ENCODE peak calls at places on chromosomes 16 and 17, in nine cellular contexts. G, Y, S, C, J, U, F, A and K are unnamed samples.

GRCh38 chr17:30831257-30831656 is 509 bp upstream of the ATAD5 start:
- DNase-seq in G (peak; percentile 38), Y (no peak), S (no peak), C (no peak), J (peak; percentile 25), U (no peak), F (no peak), A (peak; percentile 20), K (no peak)

GRCh38 chr16:67425581-67425980 is 5.3 kb upstream of the HSD11B2 start:
- DNase-seq in G (no peak), Y (no peak), S (no peak), C (no peak), J (no peak), U (no peak), F (no peak), A (no peak), K (no peak)

GRCh38 chr17:17693253-17693954 is 12.1 kb downstream of the RAI1 start:
- DNase-seq in G (no peak), Y (peak; percentile 64), S (no peak), C (peak; percentile 82), J (no peak), U (peak; percentile 56), F (no peak), A (peak; percentile 48), K (peak; percentile 54)

GRCh38 chr16:82464192-82464591 is 162.6 kb upstream of the CDH13 start:
- DNase-seq in G (no peak), Y (no peak), S (no peak), C (no peak), J (no peak), U (no peak), F (no peak), A (no peak), K (no peak)

GRCh38 chr16:86996081-86996480 is 321.1 kb downstream of the C16orf95 start:
- DNase-seq in G (no peak), Y (no peak), S (no peak), C (no peak), J (no peak), U (no peak), F (no peak), A (no peak), K (no peak)

GRCh38 chr17:40553694-40554534 is 11.4 kb downstream of the CCR7 start:
- DNase-seq in G (peak; percentile 80), Y (no peak), S (peak; percentile 51), C (peak; percentile 71), J (peak; percentile 78), U (no peak), F (peak; percentile 66), A (peak; percentile 61), K (no peak)

GRCh38 chr16:19809693-19810092 is 75.0 kb downstream of the GPRC5B start:
- DNase-seq in G (no peak), Y (no peak), S (no peak), C (no peak), J (no peak), U (no peak), F (no peak), A (no peak), K (no peak)

GRCh38 chr17:15502315-15503112 is 35.1 kb upstream of the CDRT4 start:
- DNase-seq in G (peak; percentile 96), Y (peak; percentile 74), S (peak; percentile 81), C (peak; percentile 92), J (peak; percentile 94), U (peak; percentile 87), F (peak; percentile 90), A (peak; percentile 91), K (peak; percentile 84)

GRCh38 chr17:27285501-27285900 is 8.4 kb upstream of the WSB1 start:
- DNase-seq in G (no peak), Y (no peak), S (no peak), C (no peak), J (no peak), U (no peak), F (no peak), A (no peak), K (no peak)

GRCh38 chr16:6605490-6605889 is 727.2 kb upstream of the RBFOX1 start:
- DNase-seq in G (no peak), Y (no peak), S (no peak), C (no peak), J (no peak), U (no peak), F (no peak), A (no peak), K (no peak)

GRCh38 chr17:19448341-19449268 is 37.6 kb downstream of the RNF112 start:
- DNase-seq in G (peak; percentile 96), Y (peak; percentile 7), S (peak; percentile 87), C (peak; percentile 82), J (peak; percentile 99), U (no peak), F (no peak), A (peak; percentile 98), K (no peak)

GRCh38 chr17:81457917-81458555 is 54.6 kb downstream of the ACTG1 start:
- DNase-seq in G (no peak), Y (no peak), S (no peak), C (no peak), J (no peak), U (no peak), F (no peak), A (no peak), K (no peak)

GRCh38 chr17:78541488-78542237 is 35.5 kb downstream of the DNAH17 start:
- DNase-seq in G (peak; percentile 64), Y (peak; percentile 52), S (no peak), C (no peak), J (peak; percentile 11), U (no peak), F (no peak), A (peak; percentile 15), K (no peak)

GRCh38 chr16:49953090-49953489 is 71.9 kb upstream of the CNEP1R1 start:
- DNase-seq in G (no peak), Y (no peak), S (no peak), C (no peak), J (no peak), U (no peak), F (no peak), A (no peak), K (no peak)

GRCh38 chr16:10575506-10576130 is 4.8 kb downstream of the EMP2 start:
- DNase-seq in G (no peak), Y (no peak), S (no peak), C (no peak), J (peak; percentile 52), U (no peak), F (no peak), A (peak; percentile 34), K (no peak)

GRCh38 chr17:35002876-35003551 is 22.7 kb downstream of the LIG3 start:
- DNase-seq in G (peak; percentile 30), Y (no peak), S (no peak), C (no peak), J (peak; percentile 38), U (no peak), F (no peak), A (peak; percentile 66), K (no peak)

GRCh38 chr16:82368041-82368440 is 198.0 kb upstream of the MPHOSPH6 start:
- DNase-seq in G (peak; percentile 38), Y (peak; percentile 24), S (no peak), C (peak; percentile 62), J (peak; percentile 26), U (peak; percentile 12), F (no peak), A (peak; percentile 23), K (no peak)

GRCh38 chr16:654034-654433 is 4.9 kb downstream of the WDR90 start:
- DNase-seq in G (no peak), Y (no peak), S (no peak), C (no peak), J (no peak), U (no peak), F (no peak), A (no peak), K (no peak)

GRCh38 chr17:40530988-40531971 is 29.9 kb upstream of the TNS4 start:
- DNase-seq in G (no peak), Y (no peak), S (no peak), C (no peak), J (no peak), U (no peak), F (peak; percentile 8), A (no peak), K (no peak)

GRCh38 chr17:43524945-43525575 is 21.1 kb downstream of the ETV4 start:
- DNase-seq in G (peak; percentile 68), Y (no peak), S (no peak), C (no peak), J (peak; percentile 47), U (no peak), F (no peak), A (peak; percentile 42), K (no peak)

GRCh38 chr17:72110231-72110952 is 10.4 kb upstream of the SOX9 start:
- DNase-seq in G (no peak), Y (no peak), S (no peak), C (no peak), J (no peak), U (no peak), F (no peak), A (no peak), K (no peak)

GRCh38 chr17:74531231-74531761 is at the start of gene CD300LB:
- DNase-seq in G (no peak), Y (no peak), S (no peak), C (peak; percentile 49), J (no peak), U (no peak), F (no peak), A (no peak), K (no peak)

DNA sequence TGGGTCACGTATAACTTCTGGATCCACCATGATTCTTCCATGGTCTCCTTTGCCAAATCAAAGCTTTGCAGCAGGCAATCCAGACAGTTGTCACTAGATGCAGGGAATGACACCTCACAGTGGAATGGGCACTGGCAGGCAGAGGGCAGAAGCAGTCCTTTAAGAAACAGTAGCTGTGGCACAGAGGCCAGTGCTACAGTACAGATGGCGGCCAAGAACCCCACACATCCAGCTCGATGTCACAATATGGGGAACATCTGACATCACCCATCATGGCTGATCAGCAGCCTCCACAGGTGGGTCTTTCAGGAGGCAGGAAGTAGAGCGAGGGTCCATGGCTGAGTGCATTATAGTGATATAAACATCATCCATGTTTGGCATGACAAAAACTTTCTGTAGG is 18.8 kb upstream of the ERN1 start:
- DNase-seq in G (no peak), Y (no peak), S (no peak), C (no peak), J (no peak), U (no peak), F (no peak), A (no peak), K (no peak)
- TF ChIP-seq CTCF in G (no peak), Y (no peak), S (no peak), C (no peak), J (no peak), U (no peak), F (no peak), A (no peak), K (no peak)

GRCh38 chr17:37737081-37737480 is 7.8 kb downstream of the HNF1B start:
- DNase-seq in G (peak; percentile 35), Y (no peak), S (no peak), C (no peak), J (no peak), U (no peak), F (no peak), A (no peak), K (no peak)
- TF ChIP-seq CTCF in G (no peak), Y (peak; percentile 74), S (peak; percentile 14), C (no peak), J (peak; percentile 5), U (no peak), F (no peak), A (no peak), K (peak; percentile 45)

GRCh38 chr16:77376358-77376757 is 58.5 kb downstream of the ADAMTS18 start:
- DNase-seq in G (no peak), Y (no peak), S (no peak), C (no peak), J (no peak), U (no peak), F (no peak), A (no peak), K (no peak)
- TF ChIP-seq CTCF in G (peak; percentile 7), Y (no peak), S (peak; percentile 38), C (no peak), J (peak; percentile 16), U (no peak), F (no peak), A (no peak), K (no peak)

GRCh38 chr17:422196-422930 is 69.8 kb upstream of the RPH3AL start:
- DNase-seq in G (no peak), Y (no peak), S (no peak), C (no peak), J (no peak), U (no peak), F (no peak), A (no peak), K (no peak)
- TF ChIP-seq CTCF in G (no peak), Y (no peak), S (no peak), C (no peak), J (no peak), U (no peak), F (no peak), A (no peak), K (no peak)